ENCODE peak calls at places on chromosomes 5 and 9, in eight cellular contexts. X, N, V, S, C, E, Q and A are unnamed samples.

GRCh38 chr5:136195971-136196577 is 3.1 kb upstream of the SMIM32 start:
- DNase-seq in E (no peak), N (no peak), S (no peak), V (no peak), X (no peak), Q (no peak), C (no peak), A (no peak)

GRCh38 chr5:135012951-135013391 is 21.1 kb downstream of the PITX1 start:
- DNase-seq in C (no peak), Q (no peak), X (no peak), S (no peak), E (no peak), N (no peak), V (no peak), A (no peak)

GRCh38 chr5:164481270-164481669 is 975.9 kb downstream of the MAT2B start:
- DNase-seq in C (no peak), E (no peak), S (no peak), V (no peak), X (no peak), Q (no peak), N (no peak), A (no peak)

GRCh38 chr5:6681682-6682081 is 31.6 kb upstream of the TENT4A start:
- DNase-seq in X (no peak), Q (no peak), N (no peak), C (no peak), E (no peak), S (no peak), V (no peak), A (no peak)

GRCh38 chr9:95092321-95093072 is 225.0 kb downstream of the FANCC start:
- DNase-seq in E (peak), C (peak), N (no peak), V (no peak), Q (peak), S (no peak), X (no peak), A (no peak)

GRCh38 chr5:120152472-120152871 is 311.6 kb upstream of the PRR16 start:
- DNase-seq in E (peak), X (no peak), C (peak), V (no peak), N (no peak), Q (peak), S (peak), A (no peak)

GRCh38 chr9:122797316-122798033 is 2.4 kb upstream of the OR1K1 start:
- DNase-seq in V (no peak), X (no peak), Q (no peak), E (no peak), C (peak), S (no peak), N (no peak), A (no peak)

GRCh38 chr9:131095666-131096489 is 453 bp upstream of the AIF1L start:
- DNase-seq in Q (no peak), V (no peak), N (peak), E (no peak), C (peak), S (no peak), X (no peak), A (no peak)

GRCh38 chr9:1052119-1052907 is 2.2 kb downstream of the DMRT2 start:
- DNase-seq in N (no peak), X (no peak), S (no peak), E (no peak), C (no peak), V (no peak), Q (no peak), A (no peak)

GRCh38 chr9:97985058-97985861 is 2.1 kb downstream of the ANP32B start:
- DNase-seq in C (peak), Q (no peak), S (no peak), X (no peak), E (peak), V (peak), N (no peak), A (peak)

GRCh38 chr9:93672622-93673270 is 96.4 kb downstream of the PHF2 start:
- DNase-seq in S (no peak), C (no peak), E (peak), X (no peak), V (no peak), Q (no peak), N (no peak), A (no peak)

GRCh38 chr5:157371655-157372471 is 88.2 kb upstream of the NIPAL4 start:
- DNase-seq in E (peak), N (no peak), X (no peak), Q (no peak), S (no peak), V (no peak), C (peak), A (no peak)

GRCh38 chr5:133425764-133426738 is 186.3 kb downstream of the FSTL4 start:
- DNase-seq in X (no peak), C (no peak), N (no peak), V (no peak), Q (no peak), E (no peak), S (no peak), A (no peak)

GRCh38 chr9:95063300-95063699 is 254.2 kb downstream of the FANCC start:
- DNase-seq in Q (no peak), S (no peak), N (no peak), C (no peak), X (no peak), E (no peak), V (no peak), A (no peak)

GRCh38 chr5:78483809-78484521 is 123.5 kb downstream of the SCAMP1 start:
- DNase-seq in X (no peak), N (no peak), C (peak), E (peak), V (no peak), Q (no peak), S (no peak), A (no peak)

GRCh38 chr5:60685028-60685427 is 14.9 kb downstream of the DEPDC1B start:
- DNase-seq in Q (no peak), S (no peak), X (no peak), C (no peak), V (no peak), N (no peak), E (no peak), A (no peak)

GRCh38 chr5:180910182-180910581 is 11.2 kb downstream of the BTNL8 start:
- DNase-seq in C (no peak), X (no peak), Q (no peak), E (no peak), S (no peak), V (no peak), N (no peak), A (no peak)

GRCh38 chr5:161966544-161966943 is 101.0 kb upstream of the GABRG2 start:
- DNase-seq in E (no peak), Q (no peak), V (no peak), C (peak), S (no peak), X (no peak), N (no peak), A (no peak)